ENCODE peak calls at places on chromosomes 3 and 15, in eight cellular contexts. One of them, this sample, is unnamed.
A peak's percentile ranks its signal among the peaks of the same experiment; 100 is the strongest.

GRCh38 chr3:49020335-49021212 is 1.3 kb upstream of the NDUFAF3 start:
- DNase-seq in mucosa of descending colon: peak; percentile 68
- DNase-seq in CD4-positive, alpha-beta memory T cell: no peak
- DNase-seq in NT2/D1: no peak
- DNase-seq in heart left ventricle: peak; percentile 66
- DNase-seq in IMR-90: no peak
- DNase-seq in iPS DF 6.9: no peak
- DNase-seq in AG04450: no peak
- DNase-seq in this sample: peak; percentile 75

GRCh38 chr3:112560330-112560729 is 1.4 kb downstream of the ATG3 start:
- DNase-seq in mucosa of descending colon: no peak
- DNase-seq in CD4-positive, alpha-beta memory T cell: no peak
- DNase-seq in NT2/D1: no peak
- DNase-seq in heart left ventricle: no peak
- DNase-seq in IMR-90: peak; percentile 7
- DNase-seq in iPS DF 6.9: no peak
- DNase-seq in AG04450: no peak
- DNase-seq in this sample: no peak

GRCh38 chr3:4399476-4399875 is 67.6 kb downstream of the SUMF1 start:
- DNase-seq in mucosa of descending colon: no peak
- DNase-seq in CD4-positive, alpha-beta memory T cell: no peak
- DNase-seq in NT2/D1: no peak
- DNase-seq in heart left ventricle: no peak
- DNase-seq in IMR-90: no peak
- DNase-seq in iPS DF 6.9: no peak
- DNase-seq in AG04450: no peak
- DNase-seq in this sample: no peak

GRCh38 chr3:108171095-108171494 is 51.1 kb downstream of the IFT57 start:
- DNase-seq in mucosa of descending colon: peak; percentile 16
- DNase-seq in CD4-positive, alpha-beta memory T cell: no peak
- DNase-seq in NT2/D1: no peak
- DNase-seq in heart left ventricle: no peak
- DNase-seq in IMR-90: no peak
- DNase-seq in iPS DF 6.9: no peak
- DNase-seq in AG04450: no peak
- DNase-seq in this sample: no peak

GRCh38 chr3:11143476-11143875 is 10.8 kb upstream of the HRH1 start:
- DNase-seq in mucosa of descending colon: no peak
- DNase-seq in CD4-positive, alpha-beta memory T cell: no peak
- DNase-seq in NT2/D1: no peak
- DNase-seq in heart left ventricle: no peak
- DNase-seq in IMR-90: peak; percentile 64
- DNase-seq in iPS DF 6.9: no peak
- DNase-seq in AG04450: no peak
- DNase-seq in this sample: no peak

GRCh38 chr3:59809750-59810444 is 760.1 kb upstream of the CFAP20DC start:
- DNase-seq in mucosa of descending colon: peak; percentile 15
- DNase-seq in CD4-positive, alpha-beta memory T cell: peak; percentile 13
- DNase-seq in NT2/D1: no peak
- DNase-seq in heart left ventricle: no peak
- DNase-seq in IMR-90: peak; percentile 57
- DNase-seq in iPS DF 6.9: no peak
- DNase-seq in AG04450: peak; percentile 18
- DNase-seq in this sample: no peak

GRCh38 chr3:126529585-126530170 is 5.7 kb downstream of the CHST13 start:
- DNase-seq in mucosa of descending colon: no peak
- DNase-seq in CD4-positive, alpha-beta memory T cell: no peak
- DNase-seq in NT2/D1: no peak
- DNase-seq in heart left ventricle: peak; percentile 23
- DNase-seq in IMR-90: no peak
- DNase-seq in iPS DF 6.9: no peak
- DNase-seq in AG04450: no peak
- DNase-seq in this sample: no peak

GRCh38 chr15:74318376-74319137 is 48.9 kb downstream of the CYP11A1 start:
- DNase-seq in mucosa of descending colon: no peak
- DNase-seq in CD4-positive, alpha-beta memory T cell: no peak
- DNase-seq in NT2/D1: no peak
- DNase-seq in heart left ventricle: peak; percentile 77
- DNase-seq in IMR-90: no peak
- DNase-seq in iPS DF 6.9: no peak
- DNase-seq in AG04450: no peak
- DNase-seq in this sample: no peak

GRCh38 chr3:181558870-181559269 is 152.9 kb upstream of the SOX2 start:
- DNase-seq in mucosa of descending colon: no peak
- DNase-seq in CD4-positive, alpha-beta memory T cell: no peak
- DNase-seq in NT2/D1: no peak
- DNase-seq in heart left ventricle: peak; percentile 52
- DNase-seq in IMR-90: no peak
- DNase-seq in iPS DF 6.9: no peak
- DNase-seq in AG04450: no peak
- DNase-seq in this sample: no peak

GRCh38 chr3:153287017-153287416 is 125.0 kb downstream of the RAP2B start:
- DNase-seq in mucosa of descending colon: no peak
- DNase-seq in CD4-positive, alpha-beta memory T cell: no peak
- DNase-seq in NT2/D1: no peak
- DNase-seq in heart left ventricle: no peak
- DNase-seq in IMR-90: no peak
- DNase-seq in iPS DF 6.9: no peak
- DNase-seq in AG04450: no peak
- DNase-seq in this sample: no peak

DNA sequence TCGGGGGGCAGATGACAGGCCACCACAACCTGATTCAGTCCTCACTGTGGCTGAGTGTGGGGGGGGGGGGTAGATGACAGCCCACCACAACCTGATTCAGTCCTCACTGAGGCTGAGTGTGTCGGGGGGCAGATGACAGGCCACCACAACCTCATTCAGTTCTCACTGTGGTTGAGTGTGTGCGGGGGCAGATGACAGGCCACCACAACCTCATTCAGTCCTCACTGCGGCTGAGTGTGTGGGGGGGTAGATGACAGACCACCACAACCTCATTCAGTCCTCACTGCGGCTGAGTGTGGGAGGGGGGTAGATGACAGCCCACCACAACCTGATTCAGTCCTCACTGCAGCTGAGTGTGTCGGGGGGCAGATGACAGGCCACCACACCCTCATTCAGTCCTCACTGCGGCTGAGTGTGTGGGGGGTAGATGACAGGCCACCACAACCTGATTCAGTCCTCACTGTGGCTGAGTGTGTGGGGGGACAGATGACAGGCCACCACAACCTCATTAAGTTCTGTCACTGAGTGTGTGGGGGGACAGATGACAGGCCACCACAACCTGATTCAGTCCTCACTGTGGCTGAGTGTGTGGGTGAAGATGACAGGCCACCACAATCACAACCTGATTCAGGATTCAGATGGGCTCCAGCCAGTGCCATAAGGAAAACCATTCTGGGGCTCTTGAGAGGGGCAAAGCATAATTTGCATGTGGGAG is 16.9 kb downstream of the ZNF717 start:
- DNase-seq in mucosa of descending colon: no peak
- DNase-seq in CD4-positive, alpha-beta memory T cell: no peak
- DNase-seq in NT2/D1: no peak
- DNase-seq in heart left ventricle: no peak
- DNase-seq in IMR-90: no peak
- DNase-seq in iPS DF 6.9: no peak
- DNase-seq in AG04450: no peak
- DNase-seq in this sample: no peak
- H3K9me3 ChIP-seq in mucosa of descending colon: peaks cover 70% of the 10 kb centered on the region
- H3K9me3 ChIP-seq in CD4-positive, alpha-beta memory T cell: no peaks in the 10 kb centered on the region
- H3K9me3 ChIP-seq in NT2/D1: peaks cover 11% of the 10 kb centered on the region
- H3K9me3 ChIP-seq in heart left ventricle: peaks cover 66% of the 10 kb centered on the region
- H3K9me3 ChIP-seq in IMR-90: peaks cover 39% of the 10 kb centered on the region
- H3K9me3 ChIP-seq in iPS DF 6.9: no peaks in the 10 kb centered on the region
- H3K9me3 ChIP-seq in AG04450: peaks cover 52% of the 10 kb centered on the region
- H3K9me3 ChIP-seq in this sample: peaks cover 49% of the 10 kb centered on the region

GRCh38 chr3:46663611-46664135 is 29.8 kb downstream of the ALS2CL start:
- DNase-seq in mucosa of descending colon: no peak
- DNase-seq in CD4-positive, alpha-beta memory T cell: peak; percentile 5
- DNase-seq in NT2/D1: no peak
- DNase-seq in heart left ventricle: peak; percentile 57
- DNase-seq in IMR-90: peak; percentile 46
- DNase-seq in iPS DF 6.9: no peak
- DNase-seq in AG04450: no peak
- DNase-seq in this sample: peak; percentile 6

GRCh38 chr3:46665763-46666470 is 27.6 kb downstream of the ALS2CL start:
- DNase-seq in mucosa of descending colon: no peak
- DNase-seq in CD4-positive, alpha-beta memory T cell: no peak
- DNase-seq in NT2/D1: no peak
- DNase-seq in heart left ventricle: no peak
- DNase-seq in IMR-90: no peak
- DNase-seq in iPS DF 6.9: no peak
- DNase-seq in AG04450: no peak
- DNase-seq in this sample: no peak

GRCh38 chr3:46664971-46665762 is 28.3 kb downstream of the ALS2CL start:
- DNase-seq in mucosa of descending colon: no peak
- DNase-seq in CD4-positive, alpha-beta memory T cell: no peak
- DNase-seq in NT2/D1: no peak
- DNase-seq in heart left ventricle: peak; percentile 86
- DNase-seq in IMR-90: peak; percentile 13
- DNase-seq in iPS DF 6.9: no peak
- DNase-seq in AG04450: no peak
- DNase-seq in this sample: no peak

GRCh38 chr3:46662771-46663551 is 30.5 kb downstream of the ALS2CL start:
- DNase-seq in mucosa of descending colon: no peak
- DNase-seq in CD4-positive, alpha-beta memory T cell: no peak
- DNase-seq in NT2/D1: no peak
- DNase-seq in heart left ventricle: no peak
- DNase-seq in IMR-90: peak; percentile 69
- DNase-seq in iPS DF 6.9: no peak
- DNase-seq in AG04450: no peak
- DNase-seq in this sample: peak; percentile 18

DNA sequence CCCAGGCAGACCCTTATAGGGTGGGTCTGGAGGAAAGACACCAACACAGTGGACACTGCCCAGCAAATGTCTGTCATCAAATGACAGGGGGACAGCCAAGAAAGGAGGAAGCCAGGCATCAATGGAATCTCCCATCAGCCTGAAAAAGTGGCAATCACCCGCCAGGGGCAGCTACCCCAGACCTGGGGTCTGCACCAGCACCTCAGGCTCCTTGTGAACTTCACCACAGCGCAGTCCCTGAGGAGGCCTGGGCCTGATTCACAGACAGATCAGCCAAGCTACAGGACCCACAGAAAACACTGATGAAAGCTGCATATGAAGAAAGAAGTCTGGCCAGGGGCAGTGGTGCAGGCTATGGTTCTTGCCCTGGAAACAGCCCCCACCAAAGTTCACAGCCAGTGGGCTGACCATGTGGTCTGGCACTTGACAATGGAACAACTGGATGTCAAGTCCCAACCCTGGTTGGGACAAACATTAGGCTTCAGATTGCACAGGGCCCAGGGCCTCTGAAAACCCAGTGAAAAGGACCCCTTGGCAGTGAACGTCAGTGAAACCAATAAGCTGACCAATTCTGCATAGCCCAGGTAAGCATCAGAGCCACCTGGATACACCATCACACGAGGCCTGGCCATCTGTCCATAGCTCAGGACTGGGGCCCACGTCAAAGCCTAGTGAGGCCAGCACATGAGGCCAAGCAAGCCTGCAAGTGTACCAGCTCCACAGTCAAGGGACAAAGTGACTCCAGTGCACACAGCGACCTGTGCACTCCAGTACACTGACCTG is 29.1 kb downstream of the ALS2CL start:
- DNase-seq in mucosa of descending colon: no peak
- DNase-seq in CD4-positive, alpha-beta memory T cell: no peak
- DNase-seq in NT2/D1: no peak
- DNase-seq in heart left ventricle: no peak
- DNase-seq in IMR-90: no peak
- DNase-seq in iPS DF 6.9: no peak
- DNase-seq in AG04450: no peak
- DNase-seq in this sample: no peak
- H3K9me3 ChIP-seq in mucosa of descending colon: no peaks in the 10 kb centered on the region
- H3K9me3 ChIP-seq in CD4-positive, alpha-beta memory T cell: no peaks in the 10 kb centered on the region
- H3K9me3 ChIP-seq in NT2/D1: no peaks in the 10 kb centered on the region
- H3K9me3 ChIP-seq in heart left ventricle: no peaks in the 10 kb centered on the region
- H3K9me3 ChIP-seq in IMR-90: no peaks in the 10 kb centered on the region
- H3K9me3 ChIP-seq in iPS DF 6.9: no peaks in the 10 kb centered on the region
- H3K9me3 ChIP-seq in AG04450: no peaks in the 10 kb centered on the region
- H3K9me3 ChIP-seq in this sample: no peaks in the 10 kb centered on the region

DNA sequence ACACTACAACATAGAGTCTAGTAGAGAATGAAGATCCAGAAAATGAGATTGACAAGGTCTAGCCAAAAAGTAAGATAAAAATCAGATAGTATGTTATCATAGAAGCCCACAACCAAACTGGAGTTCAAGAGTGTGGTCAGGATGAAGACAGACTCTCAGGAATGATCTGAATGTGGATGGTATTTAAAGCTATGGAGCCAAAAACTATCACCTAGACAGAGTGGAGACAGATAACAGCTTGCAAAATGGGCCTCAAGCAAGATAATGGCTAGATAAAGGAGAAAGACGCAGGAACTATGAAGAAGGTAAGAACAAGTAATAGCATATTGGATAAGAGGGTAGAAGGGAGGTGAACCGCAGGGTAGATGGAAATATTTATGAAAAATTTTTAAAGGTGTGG is 35.4 kb downstream of the ZMAT3 start:
- DNase-seq in mucosa of descending colon: no peak
- DNase-seq in CD4-positive, alpha-beta memory T cell: no peak
- DNase-seq in NT2/D1: no peak
- DNase-seq in heart left ventricle: no peak
- DNase-seq in IMR-90: no peak
- DNase-seq in iPS DF 6.9: no peak
- DNase-seq in AG04450: no peak
- DNase-seq in this sample: no peak
- H3K9me3 ChIP-seq in mucosa of descending colon: no peaks in the 10 kb centered on the region
- H3K9me3 ChIP-seq in CD4-positive, alpha-beta memory T cell: no peaks in the 10 kb centered on the region
- H3K9me3 ChIP-seq in NT2/D1: no peaks in the 10 kb centered on the region
- H3K9me3 ChIP-seq in heart left ventricle: no peaks in the 10 kb centered on the region
- H3K9me3 ChIP-seq in IMR-90: no peaks in the 10 kb centered on the region
- H3K9me3 ChIP-seq in iPS DF 6.9: no peaks in the 10 kb centered on the region
- H3K9me3 ChIP-seq in AG04450: peaks cover 16% of the 10 kb centered on the region
- H3K9me3 ChIP-seq in this sample: no peaks in the 10 kb centered on the region

GRCh38 chr3:194323785-194324735 is 27.1 kb downstream of the CPN2 start:
- DNase-seq in mucosa of descending colon: peak; percentile 57
- DNase-seq in CD4-positive, alpha-beta memory T cell: no peak
- DNase-seq in NT2/D1: no peak
- DNase-seq in heart left ventricle: peak; percentile 95
- DNase-seq in IMR-90: peak; percentile 48
- DNase-seq in iPS DF 6.9: no peak
- DNase-seq in AG04450: no peak
- DNase-seq in this sample: peak; percentile 63

GRCh38 chr3:194322701-194323174 is 28.4 kb downstream of the CPN2 start:
- DNase-seq in mucosa of descending colon: no peak
- DNase-seq in CD4-positive, alpha-beta memory T cell: no peak
- DNase-seq in NT2/D1: no peak
- DNase-seq in heart left ventricle: no peak
- DNase-seq in IMR-90: peak; percentile 55
- DNase-seq in iPS DF 6.9: no peak
- DNase-seq in AG04450: no peak
- DNase-seq in this sample: no peak

GRCh38 chr3:194320744-194321243 is 30.3 kb downstream of the CPN2 start:
- DNase-seq in mucosa of descending colon: no peak
- DNase-seq in CD4-positive, alpha-beta memory T cell: no peak
- DNase-seq in NT2/D1: no peak
- DNase-seq in heart left ventricle: no peak
- DNase-seq in IMR-90: no peak
- DNase-seq in iPS DF 6.9: no peak
- DNase-seq in AG04450: no peak
- DNase-seq in this sample: no peak

GRCh38 chr3:194320100-194320499 is 31.0 kb downstream of the CPN2 start:
- DNase-seq in mucosa of descending colon: no peak
- DNase-seq in CD4-positive, alpha-beta memory T cell: no peak
- DNase-seq in NT2/D1: no peak
- DNase-seq in heart left ventricle: no peak
- DNase-seq in IMR-90: no peak
- DNase-seq in iPS DF 6.9: no peak
- DNase-seq in AG04450: no peak
- DNase-seq in this sample: no peak

GRCh38 chr3:194321666-194322640 is 29.2 kb downstream of the CPN2 start:
- DNase-seq in mucosa of descending colon: no peak
- DNase-seq in CD4-positive, alpha-beta memory T cell: no peak
- DNase-seq in NT2/D1: no peak
- DNase-seq in heart left ventricle: no peak
- DNase-seq in IMR-90: no peak
- DNase-seq in iPS DF 6.9: no peak
- DNase-seq in AG04450: no peak
- DNase-seq in this sample: no peak
- H3K9me3 ChIP-seq in mucosa of descending colon: peaks cover 2% of the 10 kb centered on the region
- H3K9me3 ChIP-seq in CD4-positive, alpha-beta memory T cell: no peaks in the 10 kb centered on the region
- H3K9me3 ChIP-seq in NT2/D1: peaks cover 78% of the 10 kb centered on the region
- H3K9me3 ChIP-seq in heart left ventricle: peaks cover 12% of the 10 kb centered on the region
- H3K9me3 ChIP-seq in IMR-90: peaks cover 12% of the 10 kb centered on the region
- H3K9me3 ChIP-seq in iPS DF 6.9: no peaks in the 10 kb centered on the region
- H3K9me3 ChIP-seq in AG04450: peaks cover 23% of the 10 kb centered on the region
- H3K9me3 ChIP-seq in this sample: no peaks in the 10 kb centered on the region